ENCODE peak calls at places on chromosome 14, in four cellular contexts. Z is body of pancreas; E is CD8-positive, alpha-beta memory T cell; T is foreskin fibroblast. R is an unnamed sample.

GRCh38 chr14:68906439-68906838 is 72.7 kb downstream of the ACTN1 start:
- DNase-seq in T (no peak), E (no peak), Z (no peak), R (no peak)

GRCh38 chr14:69543341-69544249 is 31.1 kb downstream of the CCDC177 start:
- DNase-seq in Z (no peak), T (peak; percentile 86), E (no peak), R (peak; percentile 44)

GRCh38 chr14:89420502-89420901 is 3.5 kb upstream of the FOXN3 start:
- DNase-seq in T (no peak), E (no peak), Z (no peak), R (peak; percentile 77)

GRCh38 chr14:99509871-99510555 is 28.8 kb downstream of the CCNK start:
- DNase-seq in Z (no peak), E (no peak), T (no peak), R (no peak)

GRCh38 chr14:101276309-101277091 is 284.8 kb upstream of the DIO3 start:
- DNase-seq in E (no peak), T (no peak), Z (no peak), R (no peak)

GRCh38 chr14:98932436-98933325 is 339.3 kb downstream of the BCL11B start:
- DNase-seq in Z (no peak), T (no peak), E (peak; percentile 46), R (peak; percentile 20)

GRCh38 chr14:89661392-89661791 is 244.4 kb upstream of the FOXN3 start:
- DNase-seq in T (no peak), E (no peak), Z (no peak), R (no peak)

GRCh38 chr14:90644882-90645281 is 171.3 kb downstream of the TTC7B start:
- DNase-seq in Z (no peak), E (no peak), T (peak; percentile 72), R (no peak)

GRCh38 chr14:104290756-104291122 is 152.4 kb downstream of the KIF26A start:
- DNase-seq in E (no peak), Z (no peak), T (no peak), R (no peak)

GRCh38 chr14:67619446-67620216 is at the start of gene ARG2:
- DNase-seq in E (peak; percentile 95), T (peak; percentile 90), Z (peak; percentile 99), R (peak; percentile 99)

GRCh38 chr14:45135181-45135580 is 549 bp upstream of the FANCM start:
- DNase-seq in Z (no peak), T (no peak), E (no peak), R (no peak)

GRCh38 chr14:104036250-104036649 is 49.2 kb upstream of the ASPG start:
- DNase-seq in E (no peak), Z (no peak), T (no peak), R (no peak)

GRCh38 chr14:69658664-69659261 is 47.4 kb downstream of the SUSD6 start:
- DNase-seq in T (no peak), Z (no peak), E (no peak), R (peak; percentile 82)

GRCh38 chr14:93033983-93034670 is 81.6 kb downstream of the ITPK1 start:
- DNase-seq in T (no peak), E (peak; percentile 69), Z (no peak), R (no peak)

GRCh38 chr14:89845346-89845745 is 109.2 kb downstream of the EFCAB11 start:
- DNase-seq in E (no peak), Z (no peak), T (peak; percentile 69), R (peak; percentile 74)

GRCh38 chr14:96090441-96091148 is 51.4 kb downstream of the C14orf132 start:
- DNase-seq in T (no peak), E (no peak), Z (no peak), R (no peak)

GRCh38 chr14:96085369-96085768 is 46.2 kb downstream of the C14orf132 start:
- DNase-seq in Z (no peak), E (no peak), T (no peak), R (no peak)

GRCh38 chr14:69580009-69580577 is 5.4 kb upstream of the CCDC177 start:
- DNase-seq in T (peak; percentile 78), Z (no peak), E (no peak), R (peak; percentile 96)

GRCh38 chr14:105962532-105962931 is 436.1 kb downstream of the TMEM121 start:
- DNase-seq in T (no peak), Z (no peak), E (no peak), R (no peak)

GRCh38 chr14:31944256-31945073 is 132.6 kb upstream of the ARHGAP5 start:
- DNase-seq in T (no peak), Z (no peak), E (no peak), R (peak; percentile 99)

GRCh38 chr14:69045857-69046351 is 66.8 kb upstream of the ACTN1 start:
- DNase-seq in E (no peak), Z (no peak), T (no peak), R (no peak)

GRCh38 chr14:104971447-104972240 is 6.5 kb downstream of the AHNAK2 start:
- DNase-seq in T (no peak), Z (no peak), E (no peak), R (no peak)

GRCh38 chr14:43475762-43476161 is 1031.3 kb downstream of the FSCB start:
- DNase-seq in Z (no peak), T (no peak), E (no peak), R (no peak)

GRCh38 chr14:55136868-55137785 is 8.1 kb downstream of the LGALS3 start:
- DNase-seq in Z (peak; percentile 37), E (no peak), T (peak; percentile 55), R (no peak)

DNA sequence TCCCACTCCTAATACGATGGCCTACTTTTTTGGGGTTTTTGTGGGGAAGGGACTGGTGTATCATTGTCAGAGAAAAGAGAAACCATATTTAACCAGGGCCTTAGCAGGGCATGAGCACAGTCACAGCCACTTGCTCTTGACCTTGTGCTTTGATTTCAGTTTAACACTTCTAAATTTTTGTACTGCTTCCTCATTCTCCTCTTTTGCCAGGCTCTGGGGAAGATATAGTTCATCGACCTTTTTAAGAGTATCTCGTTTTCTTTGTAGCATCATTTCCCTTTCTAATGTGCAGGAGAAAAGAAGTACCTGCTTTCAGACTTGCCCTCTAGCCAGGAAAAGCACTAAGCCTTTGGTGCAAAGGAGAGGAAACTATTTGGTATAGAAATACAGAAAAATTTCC is 2.2 kb downstream of the ZBTB1 start:
- DNase-seq in Z (no peak), T (no peak), E (no peak), R (peak; percentile 23)
- H3K4me3 ChIP-seq in Z (no peak overlapping the region), T (peak overlapping the region; percentile 38), E (peak overlapping the region; percentile 77), R (no peak overlapping the region)

GRCh38 chr14:38593477-38593876 is 337.6 kb upstream of the CLEC14A start:
- DNase-seq in E (no peak), Z (no peak), T (peak; percentile 2), R (no peak)
- H3K4me3 ChIP-seq in E (no peak overlapping the region), Z (no peak overlapping the region), T (no peak overlapping the region), R (no peak overlapping the region)

GRCh38 chr14:23326491-23327332 is 5.5 kb downstream of the PABPN1 start:
- DNase-seq in E (no peak), Z (no peak), T (no peak), R (no peak)

GRCh38 chr14:23322568-23323517 is 1.6 kb downstream of the PABPN1 start:
- DNase-seq in E (no peak), Z (no peak), T (no peak), R (no peak)

GRCh38 chr14:23324993-23325392 is 3.7 kb downstream of the PABPN1 start:
- DNase-seq in Z (no peak), T (no peak), E (no peak), R (no peak)

GRCh38 chr14:23323838-23324454 is 2.7 kb downstream of the PABPN1 start:
- DNase-seq in T (no peak), E (no peak), Z (no peak), R (no peak)

DNA sequence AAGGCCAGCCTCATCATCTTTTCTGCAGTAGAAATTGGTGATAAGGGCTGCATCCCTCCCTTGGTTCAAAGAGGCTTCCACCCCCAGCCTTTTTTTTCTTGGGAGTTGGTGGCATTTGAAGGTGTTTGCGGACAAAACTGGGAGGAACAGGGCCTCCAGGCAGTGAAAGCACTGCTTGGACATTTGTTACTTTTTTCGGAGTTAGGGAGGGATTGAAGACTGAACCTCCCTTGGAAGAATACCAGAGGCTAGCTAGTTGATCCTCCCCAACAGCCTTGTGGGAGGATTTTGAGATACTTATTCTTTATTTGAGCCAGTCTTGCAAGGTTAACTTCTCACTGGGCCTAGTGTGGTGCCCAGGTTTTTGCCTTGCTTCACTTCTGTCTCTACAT is 3.2 kb downstream of the PABPN1 start:
- DNase-seq in E (no peak), T (no peak), Z (no peak), R (no peak)
- H3K4me3 ChIP-seq in E (no peak overlapping the region), T (no peak overlapping the region), Z (no peak overlapping the region), R (no peak overlapping the region)

GRCh38 chr14:51490205-51490604 is 161.5 kb upstream of the FRMD6 start:
- DNase-seq in Z (no peak), T (peak; percentile 43), E (no peak), R (no peak)
- H3K4me3 ChIP-seq in Z (no peak overlapping the region), T (no peak overlapping the region), E (no peak overlapping the region), R (no peak overlapping the region)

GRCh38 chr14:61749867-61750266 is 12.4 kb upstream of the SNAPC1 start:
- DNase-seq in E (no peak), Z (no peak), T (no peak), R (peak; percentile 71)
- H3K4me3 ChIP-seq in E (no peak overlapping the region), Z (no peak overlapping the region), T (no peak overlapping the region), R (no peak overlapping the region)

DNA sequence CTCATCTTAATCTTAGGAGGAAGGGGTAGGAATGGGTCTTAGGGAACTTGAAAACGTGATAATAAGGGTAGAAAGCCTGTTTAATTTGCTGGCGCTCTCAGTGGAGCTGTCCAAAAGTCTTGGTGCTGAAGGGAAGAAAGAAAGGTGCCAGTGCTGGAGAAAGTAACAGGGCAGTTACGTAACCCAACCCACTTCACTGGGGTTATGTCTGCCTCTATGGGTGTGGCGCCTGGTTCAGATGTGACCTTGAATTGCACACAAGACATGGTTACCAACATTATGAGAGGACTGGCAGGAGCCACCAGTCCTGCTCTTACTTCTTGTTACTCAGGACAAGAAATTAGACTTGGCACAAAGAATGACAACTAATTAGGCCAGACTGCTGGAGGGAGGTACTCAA is 18.6 kb upstream of the GPATCH2L start:
- DNase-seq in E (no peak), Z (no peak), T (peak; percentile 13), R (no peak)
- H3K4me3 ChIP-seq in E (no peak overlapping the region), Z (no peak overlapping the region), T (no peak overlapping the region), R (no peak overlapping the region)

DNA sequence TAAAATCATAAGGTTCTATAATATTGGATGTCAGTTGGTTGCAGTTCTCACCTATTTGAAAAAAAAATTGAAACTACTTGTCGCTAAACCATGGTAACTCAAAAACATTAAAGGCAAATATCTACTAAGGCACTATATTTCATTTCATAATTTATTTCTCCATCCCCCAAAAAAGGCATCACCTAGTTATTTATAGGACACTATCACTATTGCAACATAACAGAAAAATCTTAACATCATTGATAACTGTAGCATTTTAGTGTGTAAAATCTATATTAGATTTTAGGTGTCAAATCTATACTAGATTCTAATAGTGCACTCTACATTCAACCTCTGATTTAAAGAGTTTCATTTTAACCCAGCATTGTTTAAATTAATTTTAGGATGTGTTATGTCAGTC is 1.7 kb downstream of the SPTSSA start:
- DNase-seq in E (no peak), Z (no peak), T (no peak), R (no peak)
- H3K4me3 ChIP-seq in E (no peak overlapping the region), Z (no peak overlapping the region), T (peak overlapping the region; percentile 80), R (no peak overlapping the region)

GRCh38 chr14:81066672-81067071 is 111.3 kb downstream of the TSHR start:
- DNase-seq in E (no peak), Z (no peak), T (no peak), R (no peak)

GRCh38 chr14:81068384-81068783 is 113.0 kb downstream of the TSHR start:
- DNase-seq in E (no peak), Z (no peak), T (no peak), R (no peak)

GRCh38 chr14:81067156-81067555 is 111.7 kb downstream of the TSHR start:
- DNase-seq in E (no peak), Z (no peak), T (no peak), R (no peak)

GRCh38 chr14:81070511-81070910 is 115.1 kb downstream of the TSHR start:
- DNase-seq in E (no peak), T (no peak), Z (no peak), R (no peak)
- H3K4me3 ChIP-seq in E (no peak overlapping the region), T (no peak overlapping the region), Z (no peak overlapping the region), R (no peak overlapping the region)